ENCODE peak calls at places on chromosome 17, in five cellular contexts. E, H, M, J and S are unnamed samples. For H3K36me3, the result is how much of the 10 kb centered on the place peaks cover.

GRCh38 chr17:61662771-61663170 is 71.8 kb upstream of the NACA2 start:
- DNase-seq in J (no peak), H (no peak), E (no peak), M (peak), S (no peak)

GRCh38 chr17:51435641-51436091 is 175.3 kb downstream of the UTP18 start:
- DNase-seq in E (no peak), J (peak), H (peak), M (no peak), S (no peak)

GRCh38 chr17:10061131-10061581 is 137.2 kb downstream of the GAS7 start:
- DNase-seq in E (no peak), H (no peak), J (no peak), M (no peak), S (no peak)

GRCh38 chr17:913207-913606 is 66.4 kb downstream of the NXN start:
- DNase-seq in H (no peak), E (no peak), J (no peak), M (no peak), S (no peak)

GRCh38 chr17:73266796-73267195 is 5.1 kb upstream of the CPSF4L start:
- DNase-seq in M (no peak), J (no peak), E (no peak), H (no peak), S (peak)

GRCh38 chr17:34370997-34371395 is 8.0 kb upstream of the CCL1 start:
- DNase-seq in M (no peak), H (no peak), E (no peak), J (peak), S (no peak)

GRCh38 chr17:21209511-21210175 is 4.3 kb downstream of the TMEM11 start:
- DNase-seq in M (no peak), J (no peak), H (peak), E (no peak), S (peak)

GRCh38 chr17:48642059-48642842 is 16.1 kb upstream of the HOXB9 start:
- DNase-seq in E (peak), J (peak), H (peak), M (no peak), S (no peak)

GRCh38 chr17:73678999-73679398 is 34.8 kb upstream of the SDK2 start:
- DNase-seq in J (no peak), H (no peak), M (no peak), E (no peak), S (no peak)

GRCh38 chr17:7403043-7403901 is 625 bp downstream of the TMEM256 start:
- DNase-seq in J (no peak), H (peak), E (no peak), M (no peak), S (peak)

GRCh38 chr17:49920370-49920769 is 48.6 kb upstream of the DLX4 start:
- DNase-seq in E (no peak), M (no peak), H (no peak), J (no peak), S (no peak)

GRCh38 chr17:7839199-7839889 is 5.3 kb downstream of the KDM6B start:
- DNase-seq in M (no peak), J (peak), H (peak), E (peak), S (peak)

GRCh38 chr17:935485-935884 is 44.1 kb downstream of the NXN start:
- DNase-seq in E (no peak), M (no peak), H (no peak), J (no peak), S (no peak)

GRCh38 chr17:48453447-48453846 is 23.4 kb upstream of the SKAP1 start:
- DNase-seq in E (no peak), J (no peak), H (no peak), M (no peak), S (no peak)

GRCh38 chr17:32445075-32445427 is 741 bp downstream of the PSMD11 start:
- DNase-seq in J (peak), H (peak), M (peak), E (peak), S (no peak)

GRCh38 chr17:66426397-66427033 is 124.1 kb downstream of the PRKCA start:
- DNase-seq in M (peak), J (peak), E (no peak), H (peak), S (no peak)

GRCh38 chr17:77315010-77315409 is 174.2 kb downstream of the SEC14L1 start:
- DNase-seq in J (no peak), E (no peak), M (no peak), H (no peak), S (peak)

GRCh38 chr17:38428643-38429371 is 543 bp downstream of the ARHGAP23 start:
- DNase-seq in M (peak), E (peak), J (peak), H (no peak), S (peak)

GRCh38 chr17:19447085-19447583 is 36.1 kb downstream of the RNF112 start:
- DNase-seq in M (peak), E (peak), J (peak), H (peak), S (no peak)

GRCh38 chr17:41147531-41148204 is 2.0 kb downstream of the KRTAP4-5 start:
- DNase-seq in H (no peak), J (no peak), M (no peak), E (no peak), S (no peak)

GRCh38 chr17:81641825-81642489 is 5.0 kb downstream of the TSPAN10 start:
- DNase-seq in J (peak), M (peak), H (no peak), E (peak), S (peak)

GRCh38 chr17:77874303-77875050 is 84.0 kb upstream of the TNRC6C start:
- DNase-seq in M (no peak), J (no peak), E (no peak), H (no peak), S (peak)

GRCh38 chr17:51860934-51861561 is 297.5 kb downstream of the CA10 start:
- DNase-seq in H (peak), M (no peak), E (no peak), J (peak), S (no peak)

GRCh38 chr17:81509048-81509686 is 3.4 kb downstream of the ACTG1 start:
- DNase-seq in H (peak), J (peak), E (no peak), M (no peak), S (no peak)

GRCh38 chr17:48052956-48053757 is 5.0 kb downstream of the NFE2L1 start:
- DNase-seq in J (peak), H (peak), E (peak), M (no peak), S (peak)

GRCh38 chr17:47850692-47851573 is at the start of gene SP6:
- DNase-seq in J (peak), M (peak), H (peak), E (peak), S (peak)

GRCh38 chr17:80358861-80359260 is 56.1 kb upstream of the ENDOV start:
- DNase-seq in M (no peak), E (no peak), H (no peak), J (no peak), S (no peak)

GRCh38 chr17:7910281-7910680 is 5.8 kb downstream of the RNF227 start:
- DNase-seq in M (no peak), H (no peak), E (no peak), J (no peak), S (no peak)

GRCh38 chr17:21282231-21282630 is 2.3 kb upstream of the MAP2K3 start:
- DNase-seq in M (peak), J (no peak), E (peak), H (no peak), S (no peak)

GRCh38 chr17:31291820-31292219 is 5.2 kb downstream of the OMG start:
- DNase-seq in H (no peak), J (no peak), M (no peak), E (no peak), S (no peak)

GRCh38 chr17:17935321-17936271 is 36.6 kb downstream of the TOM1L2 start:
- DNase-seq in J (no peak), M (peak), H (peak), E (peak), S (no peak)

GRCh38 chr17:14902803-14903202 is 362.3 kb downstream of the PMP22 start:
- DNase-seq in H (no peak), J (no peak), M (no peak), E (no peak), S (no peak)

GRCh38 chr17:83201206-83202001 is 122.0 kb downstream of the METRNL start:
- DNase-seq in M (no peak), E (no peak), H (no peak), J (no peak), S (peak)

GRCh38 chr17:1111599-1112443 is 68.0 kb downstream of the ABR start:
- DNase-seq in J (no peak), H (peak), E (no peak), M (no peak), S (peak)

GRCh38 chr17:3556905-3557767 is 476 bp downstream of the TRPV3 start:
- DNase-seq in J (peak), M (no peak), E (no peak), H (no peak), S (no peak)

GRCh38 chr17:7176107-7176851 is 2.9 kb downstream of the ASGR1 start:
- DNase-seq in M (no peak), E (no peak), H (no peak), J (no peak), S (no peak)

GRCh38 chr17:2852211-2852610 is 56.0 kb downstream of the RAP1GAP2 start:
- DNase-seq in H (no peak), M (no peak), E (no peak), J (no peak), S (no peak)

GRCh38 chr17:55757659-55758058 is 6.8 kb downstream of the PCTP start:
- DNase-seq in J (no peak), M (no peak), H (no peak), E (no peak), S (no peak)

GRCh38 chr17:62625870-62626200 is 1.6 kb upstream of the MRC2 start:
- DNase-seq in J (peak), M (no peak), E (peak), H (peak), S (no peak)

GRCh38 chr17:63996430-63997182 is 1.5 kb upstream of the PRR29 start:
- DNase-seq in M (no peak), H (no peak), E (no peak), J (peak), S (no peak)

DNA sequence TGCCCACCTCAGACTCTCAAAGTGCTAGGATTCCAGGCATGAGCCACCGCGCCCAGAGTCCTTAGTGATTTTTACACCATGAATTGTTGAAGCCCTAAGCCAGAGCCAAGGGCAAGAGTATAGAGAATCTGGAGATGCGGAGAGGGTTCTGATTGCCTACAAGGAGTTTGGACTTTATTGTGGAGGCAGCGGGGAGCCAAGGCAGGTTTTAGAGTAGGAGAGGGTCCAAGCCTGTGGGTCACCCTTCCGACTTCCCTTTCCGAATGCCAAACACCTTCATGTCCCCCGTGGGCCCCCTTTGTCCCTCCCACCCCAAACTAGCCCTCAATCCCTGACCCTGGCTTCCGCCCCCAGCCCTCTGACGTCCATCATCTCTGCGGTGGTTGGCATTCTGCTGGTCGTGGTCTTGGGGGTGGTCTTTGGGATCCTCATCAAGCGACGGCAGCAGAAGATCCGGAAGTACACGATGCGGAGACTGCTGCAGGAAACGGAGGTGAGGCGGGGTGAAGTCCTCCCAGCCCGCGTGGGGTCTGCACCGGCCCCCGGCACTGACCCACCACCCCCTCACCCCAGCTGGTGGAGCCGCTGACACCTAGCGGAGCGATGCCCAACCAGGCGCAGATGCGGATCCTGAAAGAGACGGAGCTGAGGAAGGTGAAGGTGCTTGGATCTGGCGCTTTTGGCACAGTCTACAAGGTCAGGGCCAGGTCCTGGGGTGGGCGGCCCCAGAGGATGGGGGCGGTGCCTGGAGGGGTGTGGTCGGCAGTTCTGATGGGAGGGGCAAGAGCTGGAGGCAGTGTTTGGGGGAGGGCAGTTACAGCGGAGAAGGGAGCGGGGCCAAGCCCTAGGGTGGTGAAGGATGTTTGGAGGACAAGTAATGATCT is 7.1 kb downstream of the MIEN1 start:
- DNase-seq in J (peak), M (no peak), H (peak), E (no peak), S (no peak)
- H3K36me3 ChIP-seq in J (half or more), M (under half), H (under half), E (half or more), S (half or more)

GRCh38 chr17:44352922-44353655 is 8.0 kb downstream of the GRN start:
- DNase-seq in J (no peak), M (no peak), E (no peak), H (no peak), S (no peak)
- H3K9ac ChIP-seq in J (no peak), M (peak), E (no peak), H (no peak), S (no peak)

GRCh38 chr17:44875761-44876160 is 23.5 kb downstream of the EFTUD2 start:
- DNase-seq in M (no peak), J (no peak), H (no peak), E (no peak), S (no peak)
- H3K36me3 ChIP-seq in M (under half), J (half or more), H (under half), E (half or more), S (under half)

DNA sequence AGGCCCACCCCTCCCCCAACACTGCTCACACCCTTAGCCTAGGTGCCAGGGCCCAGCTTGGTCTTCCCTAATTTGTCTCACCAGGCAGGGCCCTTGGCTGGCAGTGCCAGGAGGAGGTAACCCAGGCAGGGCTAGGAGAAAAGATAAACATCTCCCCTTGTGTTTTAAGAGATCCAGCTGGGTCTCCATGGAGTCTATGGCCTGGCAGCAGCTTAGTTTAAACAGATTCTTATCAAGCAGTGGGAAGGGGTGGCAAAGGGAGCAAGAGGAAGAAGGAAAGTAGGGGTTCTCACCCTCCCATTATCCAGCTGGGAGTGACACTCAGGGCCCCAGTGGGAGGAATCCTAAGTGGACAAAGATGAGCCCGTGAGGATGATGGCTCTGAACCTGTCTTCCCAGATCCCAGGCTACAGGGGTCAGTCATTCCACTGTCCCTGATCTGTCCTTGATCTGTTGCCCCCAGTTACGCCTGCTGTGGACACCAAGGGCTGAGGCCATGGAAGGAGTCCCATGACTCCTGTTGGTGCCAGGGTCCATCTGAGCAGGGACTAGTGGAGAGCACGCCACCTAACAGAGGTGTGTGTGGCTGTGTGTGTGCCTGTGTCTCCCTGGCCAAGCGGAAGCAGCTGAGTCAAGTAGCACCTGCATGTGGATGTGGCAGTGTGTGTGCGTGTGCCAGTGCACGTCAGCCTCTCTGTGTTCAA is 47.4 kb upstream of the MEIOC start:
- DNase-seq in M (no peak), J (peak), E (no peak), H (no peak), S (peak)
- H3K9ac ChIP-seq in M (no peak), J (peak), E (no peak), H (no peak), S (no peak)

GRCh38 chr17:42623732-42624596 is 14.5 kb downstream of the TUBG1 start:
- DNase-seq in H (peak), M (peak), J (no peak), E (no peak), S (no peak)
- H3K36me3 ChIP-seq in H (under half), M (under half), J (under half), E (under half), S (under half)

DNA sequence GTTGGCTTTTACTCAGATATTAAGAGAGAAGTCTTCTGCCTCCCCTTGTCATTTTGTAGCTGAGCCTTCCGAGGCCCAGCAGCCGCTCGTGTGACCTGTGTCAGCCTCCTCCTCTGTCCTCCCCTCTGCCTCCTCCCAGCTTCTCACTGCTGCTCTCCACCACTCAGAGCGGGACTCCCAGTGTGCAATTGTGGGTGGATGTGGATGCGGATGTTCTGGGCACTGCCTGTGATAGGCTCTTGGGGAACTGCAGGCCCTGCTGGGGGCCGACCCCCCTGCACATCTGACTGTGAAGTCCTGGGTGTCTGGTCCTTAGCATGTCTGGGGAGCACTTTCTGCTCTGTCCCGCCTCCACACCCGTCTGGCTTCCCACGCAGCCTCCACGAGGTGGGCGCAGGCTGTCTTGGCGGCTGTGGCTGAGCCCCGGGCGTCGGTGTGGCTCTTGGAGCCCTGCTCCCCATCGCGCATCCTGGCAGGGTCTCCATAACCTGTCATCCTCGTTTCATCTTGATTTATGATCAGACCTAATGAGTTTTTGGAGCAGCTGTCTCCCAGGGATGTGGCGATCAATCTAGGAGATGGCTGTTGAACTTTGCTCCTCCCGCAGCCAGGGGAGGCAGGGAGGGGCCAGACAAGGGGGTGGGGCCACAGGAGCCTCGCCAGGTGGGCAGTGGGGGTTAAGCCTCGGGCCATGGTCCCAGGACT is 28.1 kb downstream of the GRIN2C start:
- DNase-seq in M (no peak), H (no peak), E (no peak), J (no peak), S (no peak)
- H3K9ac ChIP-seq in M (no peak), H (no peak), E (no peak), J (no peak), S (no peak)

DNA sequence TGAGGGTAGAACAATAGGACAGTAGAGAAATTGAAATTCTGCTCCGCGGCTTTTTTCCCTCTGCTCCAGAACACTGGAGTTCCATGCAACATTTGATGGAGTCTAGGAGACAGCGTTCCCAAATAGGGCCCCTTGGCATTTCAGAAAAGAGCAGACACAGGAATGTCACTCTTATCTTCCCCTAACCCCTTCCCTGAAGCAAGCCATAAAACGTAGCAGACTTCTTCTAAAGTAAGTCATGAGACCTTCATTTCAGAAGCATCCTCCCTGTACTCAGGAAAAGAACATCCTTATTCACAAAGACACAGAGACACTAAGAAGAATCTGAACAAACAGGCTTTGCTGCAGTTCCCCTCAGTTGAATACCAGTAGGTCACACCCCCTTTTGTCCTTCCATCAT is 296.1 kb upstream of the SOX9 start:
- DNase-seq in H (no peak), M (no peak), E (no peak), J (no peak), S (no peak)
- H3K36me3 ChIP-seq in H (under half), M (under half), E (under half), J (under half), S (under half)

DNA sequence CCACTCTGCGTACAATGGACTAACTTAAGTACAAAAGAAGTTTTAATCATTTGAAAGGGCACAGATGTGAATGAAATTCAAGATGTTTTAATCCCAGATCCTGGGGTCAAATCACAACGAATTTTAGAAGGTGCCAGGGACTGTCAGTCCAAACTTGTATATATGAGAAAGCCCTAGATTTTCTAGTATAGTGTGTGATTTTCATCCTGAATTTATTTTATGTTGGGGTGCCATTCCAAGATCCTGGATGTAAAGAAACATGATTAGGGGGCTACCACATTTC is 64.3 kb downstream of the TUBD1 start:
- DNase-seq in H (no peak), M (no peak), E (no peak), J (no peak), S (no peak)
- H3K9ac ChIP-seq in H (peak), M (no peak), E (peak), J (no peak), S (no peak)